ENCODE peak calls at places on chromosomes 2 and 18, in four cellular contexts. One of them, this sample, is unnamed.

GRCh38 chr2:95082479-95082878 is 39.1 kb downstream of the MRPS5 start:
- DNase-seq in AG08396: no peak
- DNase-seq in CD8-positive, alpha-beta memory T cell: no peak
- DNase-seq in NCI-H510A treated with DMSO at 0.1 percent for 48 hours: no peak
- DNase-seq in this sample: no peak

GRCh38 chr2:59888015-59888414 is 665.4 kb downstream of the BCL11A start:
- DNase-seq in AG08396: no peak
- DNase-seq in CD8-positive, alpha-beta memory T cell: peak; percentile 53
- DNase-seq in NCI-H510A treated with DMSO at 0.1 percent for 48 hours: no peak
- DNase-seq in this sample: no peak

GRCh38 chr2:175167076-175167791 is 769 bp downstream of the ATF2 start:
- DNase-seq in AG08396: peak; percentile 37
- DNase-seq in CD8-positive, alpha-beta memory T cell: no peak
- DNase-seq in NCI-H510A treated with DMSO at 0.1 percent for 48 hours: peak; percentile 96
- DNase-seq in this sample: peak; percentile 60

GRCh38 chr2:112216158-112216557 is 38.7 kb downstream of the ZC3H8 start:
- DNase-seq in AG08396: no peak
- DNase-seq in CD8-positive, alpha-beta memory T cell: no peak
- DNase-seq in NCI-H510A treated with DMSO at 0.1 percent for 48 hours: no peak
- DNase-seq in this sample: peak; percentile 41

GRCh38 chr2:23520256-23520655 is 135.3 kb downstream of the KLHL29 start:
- DNase-seq in AG08396: no peak
- DNase-seq in CD8-positive, alpha-beta memory T cell: no peak
- DNase-seq in NCI-H510A treated with DMSO at 0.1 percent for 48 hours: no peak
- DNase-seq in this sample: peak; percentile 17

GRCh38 chr2:198387677-198388076 is 583.3 kb downstream of the PLCL1 start:
- DNase-seq in AG08396: no peak
- DNase-seq in CD8-positive, alpha-beta memory T cell: no peak
- DNase-seq in NCI-H510A treated with DMSO at 0.1 percent for 48 hours: no peak
- DNase-seq in this sample: no peak

GRCh38 chr2:181231151-181231550 is 226.0 kb upstream of the ITGA4 start:
- DNase-seq in AG08396: no peak
- DNase-seq in CD8-positive, alpha-beta memory T cell: no peak
- DNase-seq in NCI-H510A treated with DMSO at 0.1 percent for 48 hours: no peak
- DNase-seq in this sample: peak; percentile 17

GRCh38 chr2:112480540-112481049 is 1.4 kb upstream of the TTL start:
- DNase-seq in AG08396: no peak
- DNase-seq in CD8-positive, alpha-beta memory T cell: peak; percentile 59
- DNase-seq in NCI-H510A treated with DMSO at 0.1 percent for 48 hours: peak; percentile 56
- DNase-seq in this sample: no peak

GRCh38 chr2:131045286-131045924 is 47.9 kb downstream of the FAM168B start:
- DNase-seq in AG08396: no peak
- DNase-seq in CD8-positive, alpha-beta memory T cell: no peak
- DNase-seq in NCI-H510A treated with DMSO at 0.1 percent for 48 hours: no peak
- DNase-seq in this sample: no peak

GRCh38 chr2:158094487-158095092 is 7.1 kb upstream of the UPP2 start:
- DNase-seq in AG08396: no peak
- DNase-seq in CD8-positive, alpha-beta memory T cell: no peak
- DNase-seq in NCI-H510A treated with DMSO at 0.1 percent for 48 hours: no peak
- DNase-seq in this sample: no peak

GRCh38 chr2:150165988-150166965 is 321.2 kb downstream of the RND3 start:
- DNase-seq in AG08396: no peak
- DNase-seq in CD8-positive, alpha-beta memory T cell: no peak
- DNase-seq in NCI-H510A treated with DMSO at 0.1 percent for 48 hours: no peak
- DNase-seq in this sample: peak; percentile 86

GRCh38 chr2:229921101-229921891 is 513 bp downstream of the TRIP12 start:
- DNase-seq in AG08396: peak; percentile 75
- DNase-seq in CD8-positive, alpha-beta memory T cell: peak; percentile 83
- DNase-seq in NCI-H510A treated with DMSO at 0.1 percent for 48 hours: peak; percentile 47
- DNase-seq in this sample: peak; percentile 78

GRCh38 chr18:427005-427404 is 73.5 kb downstream of the COLEC12 start:
- DNase-seq in AG08396: no peak
- DNase-seq in CD8-positive, alpha-beta memory T cell: no peak
- DNase-seq in NCI-H510A treated with DMSO at 0.1 percent for 48 hours: no peak
- DNase-seq in this sample: peak; percentile 93

GRCh38 chr2:158184001-158184400 is 82.3 kb downstream of the UPP2 start:
- DNase-seq in AG08396: no peak
- DNase-seq in CD8-positive, alpha-beta memory T cell: no peak
- DNase-seq in NCI-H510A treated with DMSO at 0.1 percent for 48 hours: no peak
- DNase-seq in this sample: no peak

GRCh38 chr2:3132466-3132865 is 245.2 kb downstream of the EIPR1 start:
- DNase-seq in AG08396: no peak
- DNase-seq in CD8-positive, alpha-beta memory T cell: no peak
- DNase-seq in NCI-H510A treated with DMSO at 0.1 percent for 48 hours: no peak
- DNase-seq in this sample: no peak

GRCh38 chr2:240786871-240787311 is 33.1 kb downstream of the KIF1A start:
- DNase-seq in AG08396: no peak
- DNase-seq in CD8-positive, alpha-beta memory T cell: peak; percentile 37
- DNase-seq in NCI-H510A treated with DMSO at 0.1 percent for 48 hours: no peak
- DNase-seq in this sample: no peak

GRCh38 chr2:154912215-154912614 is 213.7 kb downstream of the KCNJ3 start:
- DNase-seq in AG08396: no peak
- DNase-seq in CD8-positive, alpha-beta memory T cell: no peak
- DNase-seq in NCI-H510A treated with DMSO at 0.1 percent for 48 hours: no peak
- DNase-seq in this sample: no peak

GRCh38 chr2:237125967-237126366 is 40.3 kb downstream of the COPS8 start:
- DNase-seq in AG08396: no peak
- DNase-seq in CD8-positive, alpha-beta memory T cell: no peak
- DNase-seq in NCI-H510A treated with DMSO at 0.1 percent for 48 hours: no peak
- DNase-seq in this sample: no peak

GRCh38 chr2:212409560-212409959 is 129.0 kb downstream of the ERBB4 start:
- DNase-seq in AG08396: no peak
- DNase-seq in CD8-positive, alpha-beta memory T cell: no peak
- DNase-seq in NCI-H510A treated with DMSO at 0.1 percent for 48 hours: no peak
- DNase-seq in this sample: no peak

GRCh38 chr2:24720310-24720709 is 72.9 kb downstream of the PTRHD1 start:
- DNase-seq in AG08396: no peak
- DNase-seq in CD8-positive, alpha-beta memory T cell: no peak
- DNase-seq in NCI-H510A treated with DMSO at 0.1 percent for 48 hours: no peak
- DNase-seq in this sample: no peak

GRCh38 chr2:240129731-240130392 is 6.2 kb downstream of the COPS9 start:
- DNase-seq in AG08396: no peak
- DNase-seq in CD8-positive, alpha-beta memory T cell: no peak
- DNase-seq in NCI-H510A treated with DMSO at 0.1 percent for 48 hours: no peak
- DNase-seq in this sample: no peak

GRCh38 chr2:138034536-138034935 is 70.3 kb downstream of the HNMT start:
- DNase-seq in AG08396: no peak
- DNase-seq in CD8-positive, alpha-beta memory T cell: no peak
- DNase-seq in NCI-H510A treated with DMSO at 0.1 percent for 48 hours: no peak
- DNase-seq in this sample: no peak

GRCh38 chr2:235049069-235049468 is 97.3 kb downstream of the SH3BP4 start:
- DNase-seq in AG08396: no peak
- DNase-seq in CD8-positive, alpha-beta memory T cell: no peak
- DNase-seq in NCI-H510A treated with DMSO at 0.1 percent for 48 hours: no peak
- DNase-seq in this sample: no peak

GRCh38 chr2:2527162-2527561 is 196.1 kb upstream of the MYT1L start:
- DNase-seq in AG08396: no peak
- DNase-seq in CD8-positive, alpha-beta memory T cell: no peak
- DNase-seq in NCI-H510A treated with DMSO at 0.1 percent for 48 hours: peak; percentile 25
- DNase-seq in this sample: no peak

GRCh38 chr2:235366847-235367246 is 127.0 kb upstream of the AGAP1 start:
- DNase-seq in AG08396: no peak
- DNase-seq in CD8-positive, alpha-beta memory T cell: no peak
- DNase-seq in NCI-H510A treated with DMSO at 0.1 percent for 48 hours: no peak
- DNase-seq in this sample: no peak

GRCh38 chr2:241870611-241871537 is 1.3 kb downstream of the RTP5 start:
- DNase-seq in AG08396: no peak
- DNase-seq in CD8-positive, alpha-beta memory T cell: peak; percentile 82
- DNase-seq in NCI-H510A treated with DMSO at 0.1 percent for 48 hours: no peak
- DNase-seq in this sample: no peak

GRCh38 chr2:97905294-97905693 is 90.5 kb downstream of the TMEM131 start:
- DNase-seq in AG08396: no peak
- DNase-seq in CD8-positive, alpha-beta memory T cell: no peak
- DNase-seq in NCI-H510A treated with DMSO at 0.1 percent for 48 hours: no peak
- DNase-seq in this sample: no peak

GRCh38 chr2:113053666-113054435 is 1.2 kb upstream of the IL36B start:
- DNase-seq in AG08396: no peak
- DNase-seq in CD8-positive, alpha-beta memory T cell: no peak
- DNase-seq in NCI-H510A treated with DMSO at 0.1 percent for 48 hours: no peak
- DNase-seq in this sample: no peak

GRCh38 chr18:54388203-54389142 is 30.8 kb downstream of the C18orf54 start:
- DNase-seq in AG08396: peak; percentile 78
- DNase-seq in CD8-positive, alpha-beta memory T cell: no peak
- DNase-seq in NCI-H510A treated with DMSO at 0.1 percent for 48 hours: no peak
- DNase-seq in this sample: peak; percentile 90

GRCh38 chr2:176126929-176127768 is 2.4 kb upstream of the HOXD8 start:
- DNase-seq in AG08396: peak; percentile 76
- DNase-seq in CD8-positive, alpha-beta memory T cell: peak; percentile 72
- DNase-seq in NCI-H510A treated with DMSO at 0.1 percent for 48 hours: peak; percentile 61
- DNase-seq in this sample: peak; percentile 50

GRCh38 chr2:231597014-231597611 is 4.4 kb downstream of the TEX44 start:
- DNase-seq in AG08396: peak; percentile 74
- DNase-seq in CD8-positive, alpha-beta memory T cell: no peak
- DNase-seq in NCI-H510A treated with DMSO at 0.1 percent for 48 hours: no peak
- DNase-seq in this sample: peak; percentile 95

GRCh38 chr2:9462872-9463697 is 11.3 kb upstream of the IAH1 start:
- DNase-seq in AG08396: no peak
- DNase-seq in CD8-positive, alpha-beta memory T cell: no peak
- DNase-seq in NCI-H510A treated with DMSO at 0.1 percent for 48 hours: peak; percentile 13
- DNase-seq in this sample: no peak

GRCh38 chr18:8673276-8674209 is 31.8 kb upstream of the MTCL1 start:
- DNase-seq in AG08396: no peak
- DNase-seq in CD8-positive, alpha-beta memory T cell: no peak
- DNase-seq in NCI-H510A treated with DMSO at 0.1 percent for 48 hours: peak; percentile 65
- DNase-seq in this sample: no peak

GRCh38 chr18:9417081-9417841 is 58.1 kb upstream of the RALBP1 start:
- DNase-seq in AG08396: peak; percentile 70
- DNase-seq in CD8-positive, alpha-beta memory T cell: no peak
- DNase-seq in NCI-H510A treated with DMSO at 0.1 percent for 48 hours: no peak
- DNase-seq in this sample: peak; percentile 50

GRCh38 chr2:23269747-23270146 is 115.2 kb upstream of the KLHL29 start:
- DNase-seq in AG08396: no peak
- DNase-seq in CD8-positive, alpha-beta memory T cell: no peak
- DNase-seq in NCI-H510A treated with DMSO at 0.1 percent for 48 hours: no peak
- DNase-seq in this sample: no peak

GRCh38 chr2:61510674-61511671 is 27.2 kb downstream of the XPO1 start:
- DNase-seq in AG08396: no peak
- DNase-seq in CD8-positive, alpha-beta memory T cell: no peak
- DNase-seq in NCI-H510A treated with DMSO at 0.1 percent for 48 hours: no peak
- DNase-seq in this sample: no peak

GRCh38 chr2:111160758-111161157 is 40.0 kb downstream of the BCL2L11 start:
- DNase-seq in AG08396: peak; percentile 81
- DNase-seq in CD8-positive, alpha-beta memory T cell: no peak
- DNase-seq in NCI-H510A treated with DMSO at 0.1 percent for 48 hours: no peak
- DNase-seq in this sample: peak; percentile 51

GRCh38 chr2:173357351-173357750 is 2.7 kb downstream of the CDCA7 start:
- DNase-seq in AG08396: no peak
- DNase-seq in CD8-positive, alpha-beta memory T cell: no peak
- DNase-seq in NCI-H510A treated with DMSO at 0.1 percent for 48 hours: peak; percentile 14
- DNase-seq in this sample: no peak

GRCh38 chr18:7000484-7001096 is 117.0 kb downstream of the LAMA1 start:
- DNase-seq in AG08396: peak; percentile 46
- DNase-seq in CD8-positive, alpha-beta memory T cell: no peak
- DNase-seq in NCI-H510A treated with DMSO at 0.1 percent for 48 hours: peak; percentile 72
- DNase-seq in this sample: peak; percentile 21

GRCh38 chr2:190113000-190113399 is 50.5 kb upstream of the MSTN start:
- DNase-seq in AG08396: no peak
- DNase-seq in CD8-positive, alpha-beta memory T cell: no peak
- DNase-seq in NCI-H510A treated with DMSO at 0.1 percent for 48 hours: no peak
- DNase-seq in this sample: no peak

This sample was measured in RPMI7951.